ENCODE peak calls at places on chromosome 7, in six cellular contexts. J is ecto neural progenitor cell; N is neural progenitor cell; I is Kasumi-1; E is GM23248; M is activated CD4-positive, alpha-beta T cell treated with anti-CD3 and anti-CD28 coated beads for 48 hours. V is an unnamed sample.

GRCh38 chr7:99539213-99539811 is 12.6 kb downstream of the FAM200A start:
- DNase-seq in N (no peak), I (no peak), E (no peak), M (no peak), J (no peak), V (no peak)

GRCh38 chr7:55573234-55573504 is 867 bp upstream of the VOPP1 start:
- DNase-seq in M (no peak), J (no peak), N (no peak), I (no peak), E (no peak), V (no peak)

GRCh38 chr7:157016352-157017041 is 6.0 kb upstream of the MNX1 start:
- DNase-seq in J (peak; percentile 50), E (no peak), N (peak; percentile 40), I (no peak), M (peak; percentile 65), V (peak; percentile 47)

GRCh38 chr7:20301311-20301939 is 29.3 kb upstream of the ITGB8 start:
- DNase-seq in M (no peak), J (no peak), N (no peak), E (peak; percentile 53), I (peak; percentile 34), V (no peak)

GRCh38 chr7:155340721-155341120 is 43.0 kb downstream of the INSIG1 start:
- DNase-seq in M (no peak), E (no peak), N (no peak), I (no peak), J (peak; percentile 32), V (no peak)

GRCh38 chr7:157521061-157521731 is 184.4 kb downstream of the DNAJB6 start:
- DNase-seq in N (no peak), J (peak; percentile 38), M (no peak), E (no peak), I (no peak), V (no peak)

GRCh38 chr7:72447465-72448204 is 35.5 kb upstream of the CALN1 start:
- DNase-seq in N (no peak), I (no peak), M (no peak), J (no peak), E (no peak), V (no peak)

GRCh38 chr7:46029111-46029704 is 108.1 kb upstream of the IGFBP3 start:
- DNase-seq in M (no peak), N (no peak), E (no peak), I (no peak), J (no peak), V (no peak)

GRCh38 chr7:78296689-78297371 is 498.3 kb downstream of the PHTF2 start:
- DNase-seq in E (no peak), I (no peak), J (no peak), M (no peak), N (no peak), V (no peak)

GRCh38 chr7:43735802-43736603 is 6.7 kb upstream of the COA1 start:
- DNase-seq in N (no peak), M (peak; percentile 67), E (no peak), I (peak; percentile 35), J (no peak), V (peak; percentile 40)

GRCh38 chr7:12127490-12127889 is 83.6 kb upstream of the TMEM106B start:
- DNase-seq in M (no peak), J (no peak), E (no peak), N (no peak), I (no peak), V (no peak)

V was measured in activated naive CD4-positive, alpha-beta T cell treated with Interleukin-2 at 50 U/mL for 16 hours.